ENCODE peak calls at places on chromosome 14, in eight cellular contexts. One of them, this sample, is unnamed.

GRCh38 chr14:79871164-79871563 is 340.1 kb downstream of the DIO2 start:
- DNase-seq in body of pancreas: no peak
- DNase-seq in M059J: no peak
- DNase-seq in psoas muscle: no peak
- DNase-seq in amniotic stem cell: no peak
- DNase-seq in NCI-H2081 treated with DMSO at 0.1 percent for 48 hours: no peak
- DNase-seq in EH: no peak
- DNase-seq in skeletal muscle cell: no peak
- DNase-seq in this sample: no peak

GRCh38 chr14:100587248-100587762 is at the start of gene BEGAIN:
- DNase-seq in body of pancreas: no peak
- DNase-seq in M059J: no peak
- DNase-seq in psoas muscle: peak
- DNase-seq in amniotic stem cell: no peak
- DNase-seq in NCI-H2081 treated with DMSO at 0.1 percent for 48 hours: no peak
- DNase-seq in EH: no peak
- DNase-seq in skeletal muscle cell: no peak
- DNase-seq in this sample: no peak

GRCh38 chr14:67942311-67942710 is 122.7 kb downstream of the RAD51B start:
- DNase-seq in body of pancreas: no peak
- DNase-seq in M059J: no peak
- DNase-seq in psoas muscle: no peak
- DNase-seq in amniotic stem cell: no peak
- DNase-seq in NCI-H2081 treated with DMSO at 0.1 percent for 48 hours: no peak
- DNase-seq in EH: no peak
- DNase-seq in skeletal muscle cell: peak
- DNase-seq in this sample: no peak

GRCh38 chr14:45426685-45427282 is 173.8 kb upstream of the MIS18BP1 start:
- DNase-seq in body of pancreas: no peak
- DNase-seq in M059J: peak
- DNase-seq in psoas muscle: no peak
- DNase-seq in amniotic stem cell: no peak
- DNase-seq in NCI-H2081 treated with DMSO at 0.1 percent for 48 hours: peak
- DNase-seq in EH: peak
- DNase-seq in skeletal muscle cell: peak
- DNase-seq in this sample: peak

GRCh38 chr14:104827173-104828055 is 26.5 kb downstream of the ZBTB42 start:
- DNase-seq in body of pancreas: peak
- DNase-seq in M059J: no peak
- DNase-seq in psoas muscle: no peak
- DNase-seq in amniotic stem cell: no peak
- DNase-seq in NCI-H2081 treated with DMSO at 0.1 percent for 48 hours: no peak
- DNase-seq in EH: peak
- DNase-seq in skeletal muscle cell: no peak
- DNase-seq in this sample: no peak

GRCh38 chr14:79279645-79280399 is 931.5 kb downstream of the DIO2 start:
- DNase-seq in body of pancreas: peak
- DNase-seq in M059J: peak
- DNase-seq in psoas muscle: no peak
- DNase-seq in amniotic stem cell: no peak
- DNase-seq in NCI-H2081 treated with DMSO at 0.1 percent for 48 hours: no peak
- DNase-seq in EH: peak
- DNase-seq in skeletal muscle cell: no peak
- DNase-seq in this sample: no peak

GRCh38 chr14:24058951-24059475 is 7.2 kb downstream of the CARMIL3 start:
- DNase-seq in body of pancreas: no peak
- DNase-seq in M059J: no peak
- DNase-seq in psoas muscle: no peak
- DNase-seq in amniotic stem cell: no peak
- DNase-seq in NCI-H2081 treated with DMSO at 0.1 percent for 48 hours: no peak
- DNase-seq in EH: no peak
- DNase-seq in skeletal muscle cell: no peak
- DNase-seq in this sample: no peak

GRCh38 chr14:58078068-58078467 is 73.9 kb downstream of the ARMH4 start:
- DNase-seq in body of pancreas: no peak
- DNase-seq in M059J: peak
- DNase-seq in psoas muscle: no peak
- DNase-seq in amniotic stem cell: no peak
- DNase-seq in NCI-H2081 treated with DMSO at 0.1 percent for 48 hours: no peak
- DNase-seq in EH: peak
- DNase-seq in skeletal muscle cell: peak
- DNase-seq in this sample: no peak

GRCh38 chr14:72714094-72714493 is 179.8 kb downstream of the DPF3 start:
- DNase-seq in body of pancreas: no peak
- DNase-seq in M059J: no peak
- DNase-seq in psoas muscle: no peak
- DNase-seq in amniotic stem cell: no peak
- DNase-seq in NCI-H2081 treated with DMSO at 0.1 percent for 48 hours: no peak
- DNase-seq in EH: no peak
- DNase-seq in skeletal muscle cell: no peak
- DNase-seq in this sample: no peak

GRCh38 chr14:101227611-101228594 is 324.4 kb upstream of the RTL1 start:
- DNase-seq in body of pancreas: no peak
- DNase-seq in M059J: no peak
- DNase-seq in psoas muscle: no peak
- DNase-seq in amniotic stem cell: no peak
- DNase-seq in NCI-H2081 treated with DMSO at 0.1 percent for 48 hours: no peak
- DNase-seq in EH: no peak
- DNase-seq in skeletal muscle cell: no peak
- DNase-seq in this sample: no peak

GRCh38 chr14:100875126-100875525 is 28.4 kb downstream of the RTL1 start:
- DNase-seq in body of pancreas: no peak
- DNase-seq in M059J: no peak
- DNase-seq in psoas muscle: no peak
- DNase-seq in amniotic stem cell: no peak
- DNase-seq in NCI-H2081 treated with DMSO at 0.1 percent for 48 hours: no peak
- DNase-seq in EH: no peak
- DNase-seq in skeletal muscle cell: no peak
- DNase-seq in this sample: no peak

GRCh38 chr14:64966976-64967375 is 5.2 kb downstream of the RAB15 start:
- DNase-seq in body of pancreas: no peak
- DNase-seq in M059J: no peak
- DNase-seq in psoas muscle: no peak
- DNase-seq in amniotic stem cell: no peak
- DNase-seq in NCI-H2081 treated with DMSO at 0.1 percent for 48 hours: no peak
- DNase-seq in EH: no peak
- DNase-seq in skeletal muscle cell: no peak
- DNase-seq in this sample: no peak

GRCh38 chr14:83260751-83261150 is 1727.1 kb upstream of the SEL1L start:
- DNase-seq in body of pancreas: no peak
- DNase-seq in M059J: no peak
- DNase-seq in psoas muscle: no peak
- DNase-seq in amniotic stem cell: no peak
- DNase-seq in NCI-H2081 treated with DMSO at 0.1 percent for 48 hours: no peak
- DNase-seq in EH: no peak
- DNase-seq in skeletal muscle cell: no peak
- DNase-seq in this sample: no peak

GRCh38 chr14:38127784-38128183 is 79.9 kb upstream of the SSTR1 start:
- DNase-seq in body of pancreas: no peak
- DNase-seq in M059J: no peak
- DNase-seq in psoas muscle: no peak
- DNase-seq in amniotic stem cell: no peak
- DNase-seq in NCI-H2081 treated with DMSO at 0.1 percent for 48 hours: no peak
- DNase-seq in EH: peak
- DNase-seq in skeletal muscle cell: no peak
- DNase-seq in this sample: no peak

GRCh38 chr14:61140872-61141271 is 140.3 kb downstream of the TMEM30B start:
- DNase-seq in body of pancreas: no peak
- DNase-seq in M059J: peak
- DNase-seq in psoas muscle: no peak
- DNase-seq in amniotic stem cell: no peak
- DNase-seq in NCI-H2081 treated with DMSO at 0.1 percent for 48 hours: no peak
- DNase-seq in EH: peak
- DNase-seq in skeletal muscle cell: peak
- DNase-seq in this sample: no peak

GRCh38 chr14:56057071-56057865 is 60.9 kb upstream of the PELI2 start:
- DNase-seq in body of pancreas: no peak
- DNase-seq in M059J: no peak
- DNase-seq in psoas muscle: no peak
- DNase-seq in amniotic stem cell: no peak
- DNase-seq in NCI-H2081 treated with DMSO at 0.1 percent for 48 hours: peak
- DNase-seq in EH: no peak
- DNase-seq in skeletal muscle cell: no peak
- DNase-seq in this sample: peak

GRCh38 chr14:95562892-95563685 is 28.2 kb downstream of the GLRX5 start:
- DNase-seq in body of pancreas: no peak
- DNase-seq in M059J: peak
- DNase-seq in psoas muscle: no peak
- DNase-seq in amniotic stem cell: no peak
- DNase-seq in NCI-H2081 treated with DMSO at 0.1 percent for 48 hours: no peak
- DNase-seq in EH: peak
- DNase-seq in skeletal muscle cell: no peak
- DNase-seq in this sample: no peak

GRCh38 chr14:29681308-29681707 is 246.3 kb downstream of the PRKD1 start:
- DNase-seq in body of pancreas: no peak
- DNase-seq in M059J: peak
- DNase-seq in psoas muscle: no peak
- DNase-seq in amniotic stem cell: no peak
- DNase-seq in NCI-H2081 treated with DMSO at 0.1 percent for 48 hours: no peak
- DNase-seq in EH: peak
- DNase-seq in skeletal muscle cell: no peak
- DNase-seq in this sample: no peak

GRCh38 chr14:94682736-94683135 is 70.5 kb downstream of the SERPINA3 start:
- DNase-seq in body of pancreas: no peak
- DNase-seq in M059J: no peak
- DNase-seq in psoas muscle: no peak
- DNase-seq in amniotic stem cell: no peak
- DNase-seq in NCI-H2081 treated with DMSO at 0.1 percent for 48 hours: no peak
- DNase-seq in EH: no peak
- DNase-seq in skeletal muscle cell: no peak
- DNase-seq in this sample: no peak

GRCh38 chr14:77607741-77608302 is 8.6 kb downstream of the SPTLC2 start:
- DNase-seq in body of pancreas: no peak
- DNase-seq in M059J: no peak
- DNase-seq in psoas muscle: no peak
- DNase-seq in amniotic stem cell: no peak
- DNase-seq in NCI-H2081 treated with DMSO at 0.1 percent for 48 hours: no peak
- DNase-seq in EH: no peak
- DNase-seq in skeletal muscle cell: no peak
- DNase-seq in this sample: no peak

GRCh38 chr14:103073876-103074698 is 9.9 kb upstream of the LBHD2 start:
- DNase-seq in body of pancreas: no peak
- DNase-seq in M059J: no peak
- DNase-seq in psoas muscle: no peak
- DNase-seq in amniotic stem cell: no peak
- DNase-seq in NCI-H2081 treated with DMSO at 0.1 percent for 48 hours: no peak
- DNase-seq in EH: no peak
- DNase-seq in skeletal muscle cell: no peak
- DNase-seq in this sample: no peak

GRCh38 chr14:69928111-69928523 is 48.9 kb downstream of the SMOC1 start:
- DNase-seq in body of pancreas: no peak
- DNase-seq in M059J: no peak
- DNase-seq in psoas muscle: no peak
- DNase-seq in amniotic stem cell: no peak
- DNase-seq in NCI-H2081 treated with DMSO at 0.1 percent for 48 hours: no peak
- DNase-seq in EH: no peak
- DNase-seq in skeletal muscle cell: peak
- DNase-seq in this sample: no peak

GRCh38 chr14:54338696-54339317 is 58.0 kb upstream of the CDKN3 start:
- DNase-seq in body of pancreas: no peak
- DNase-seq in M059J: peak
- DNase-seq in psoas muscle: no peak
- DNase-seq in amniotic stem cell: no peak
- DNase-seq in NCI-H2081 treated with DMSO at 0.1 percent for 48 hours: no peak
- DNase-seq in EH: peak
- DNase-seq in skeletal muscle cell: no peak
- DNase-seq in this sample: no peak

GRCh38 chr14:76811561-76811960 is 1.1 kb downstream of the ANGEL1 start:
- DNase-seq in body of pancreas: no peak
- DNase-seq in M059J: no peak
- DNase-seq in psoas muscle: no peak
- DNase-seq in amniotic stem cell: no peak
- DNase-seq in NCI-H2081 treated with DMSO at 0.1 percent for 48 hours: no peak
- DNase-seq in EH: peak
- DNase-seq in skeletal muscle cell: no peak
- DNase-seq in this sample: no peak

GRCh38 chr14:61225304-61225703 is 55.8 kb downstream of the TMEM30B start:
- DNase-seq in body of pancreas: no peak
- DNase-seq in M059J: no peak
- DNase-seq in psoas muscle: no peak
- DNase-seq in amniotic stem cell: no peak
- DNase-seq in NCI-H2081 treated with DMSO at 0.1 percent for 48 hours: no peak
- DNase-seq in EH: no peak
- DNase-seq in skeletal muscle cell: no peak
- DNase-seq in this sample: no peak

GRCh38 chr14:55198749-55199148 is 7.4 kb upstream of the DLGAP5 start:
- DNase-seq in body of pancreas: no peak
- DNase-seq in M059J: no peak
- DNase-seq in psoas muscle: no peak
- DNase-seq in amniotic stem cell: no peak
- DNase-seq in NCI-H2081 treated with DMSO at 0.1 percent for 48 hours: no peak
- DNase-seq in EH: no peak
- DNase-seq in skeletal muscle cell: no peak
- DNase-seq in this sample: no peak

GRCh38 chr14:96263347-96264199 is 7.6 kb downstream of the BDKRB1 start:
- DNase-seq in body of pancreas: no peak
- DNase-seq in M059J: no peak
- DNase-seq in psoas muscle: no peak
- DNase-seq in amniotic stem cell: no peak
- DNase-seq in NCI-H2081 treated with DMSO at 0.1 percent for 48 hours: no peak
- DNase-seq in EH: no peak
- DNase-seq in skeletal muscle cell: no peak
- DNase-seq in this sample: no peak

GRCh38 chr14:71136386-71137060 is 229.3 kb downstream of the PCNX1 start:
- DNase-seq in body of pancreas: no peak
- DNase-seq in M059J: no peak
- DNase-seq in psoas muscle: no peak
- DNase-seq in amniotic stem cell: no peak
- DNase-seq in NCI-H2081 treated with DMSO at 0.1 percent for 48 hours: no peak
- DNase-seq in EH: no peak
- DNase-seq in skeletal muscle cell: no peak
- DNase-seq in this sample: no peak

GRCh38 chr14:93035917-93036651 is 79.6 kb downstream of the ITPK1 start:
- DNase-seq in body of pancreas: no peak
- DNase-seq in M059J: peak
- DNase-seq in psoas muscle: peak
- DNase-seq in amniotic stem cell: no peak
- DNase-seq in NCI-H2081 treated with DMSO at 0.1 percent for 48 hours: no peak
- DNase-seq in EH: peak
- DNase-seq in skeletal muscle cell: no peak
- DNase-seq in this sample: no peak

GRCh38 chr14:97458302-97459137 is 661.3 kb downstream of the VRK1 start:
- DNase-seq in body of pancreas: peak
- DNase-seq in M059J: peak
- DNase-seq in psoas muscle: no peak
- DNase-seq in amniotic stem cell: no peak
- DNase-seq in NCI-H2081 treated with DMSO at 0.1 percent for 48 hours: no peak
- DNase-seq in EH: no peak
- DNase-seq in skeletal muscle cell: no peak
- DNase-seq in this sample: no peak

GRCh38 chr14:43754838-43755237 is 752.2 kb downstream of the FSCB start:
- DNase-seq in body of pancreas: no peak
- DNase-seq in M059J: no peak
- DNase-seq in psoas muscle: no peak
- DNase-seq in amniotic stem cell: no peak
- DNase-seq in NCI-H2081 treated with DMSO at 0.1 percent for 48 hours: no peak
- DNase-seq in EH: no peak
- DNase-seq in skeletal muscle cell: no peak
- DNase-seq in this sample: no peak

GRCh38 chr14:22509751-22510300 is 79.2 kb downstream of the DAD1 start:
- DNase-seq in body of pancreas: no peak
- DNase-seq in M059J: no peak
- DNase-seq in psoas muscle: no peak
- DNase-seq in amniotic stem cell: no peak
- DNase-seq in NCI-H2081 treated with DMSO at 0.1 percent for 48 hours: no peak
- DNase-seq in EH: no peak
- DNase-seq in skeletal muscle cell: no peak
- DNase-seq in this sample: no peak

GRCh38 chr14:93046696-93047050 is 69.1 kb downstream of the ITPK1 start:
- DNase-seq in body of pancreas: no peak
- DNase-seq in M059J: no peak
- DNase-seq in psoas muscle: no peak
- DNase-seq in amniotic stem cell: no peak
- DNase-seq in NCI-H2081 treated with DMSO at 0.1 percent for 48 hours: no peak
- DNase-seq in EH: no peak
- DNase-seq in skeletal muscle cell: no peak
- DNase-seq in this sample: no peak